ENCODE peak calls at places on chromosome 10, in eight cellular contexts. N is HuH-7.5, O is NB4, M is AG08396, P is NCI-H226, R is esophagus muscularis mucosa, K is hippocampal formation, S is nucleus accumbens. X is an unnamed sample.

GRCh38 chr10:3106908-3107425 is 39.6 kb downstream of the PFKP start:
- DNase-seq in R (no peak), S (no peak), N (no peak), O (no peak), M (peak), P (no peak), K (no peak), X (no peak)

GRCh38 chr10:98376485-98376884 is 38.5 kb downstream of the PYROXD2 start:
- DNase-seq in O (no peak), N (no peak), K (no peak), S (no peak), R (no peak), M (no peak), P (no peak), X (no peak)

GRCh38 chr10:66295602-66296001 is 630.2 kb upstream of the LRRTM3 start:
- DNase-seq in N (no peak), S (no peak), O (no peak), K (no peak), M (no peak), P (no peak), R (no peak), X (no peak)

GRCh38 chr10:85612833-85613232 is 753.8 kb downstream of the GRID1 start:
- DNase-seq in M (no peak), P (no peak), S (no peak), N (no peak), O (no peak), K (no peak), R (peak), X (peak)

GRCh38 chr10:93552780-93553179 is 13.7 kb upstream of the FFAR4 start:
- DNase-seq in R (no peak), K (no peak), P (no peak), O (no peak), S (no peak), N (no peak), M (no peak), X (no peak)

GRCh38 chr10:50593523-50593922 is 30.2 kb downstream of the SGMS1 start:
- DNase-seq in O (no peak), M (no peak), P (no peak), R (no peak), K (no peak), S (no peak), N (no peak), X (no peak)

GRCh38 chr10:118596426-118597124 is 1.1 kb upstream of the PRLHR start:
- DNase-seq in S (no peak), M (no peak), K (no peak), N (no peak), R (no peak), P (no peak), O (no peak), X (no peak)

GRCh38 chr10:132877473-132877872 is 64.9 kb downstream of the CFAP46 start:
- DNase-seq in S (no peak), P (no peak), N (no peak), R (no peak), O (no peak), M (no peak), K (no peak), X (no peak)

GRCh38 chr10:89283988-89284475 is 17.8 kb upstream of the IFIT2 start:
- DNase-seq in R (no peak), N (no peak), K (peak), P (peak), M (peak), O (no peak), S (no peak), X (no peak)